ENCODE peak calls at places on chromosomes 4 and X, in four cellular contexts. One of them, this sample, is unnamed. For H3K27me3, the result is how much of the 10 kb centered on the place peaks cover.

GRCh38 chr4:76989391-76990061 is 40.0 kb downstream of the SEPTIN11 start:
- DNase-seq in neural progenitor cell: no peak
- DNase-seq in heart left ventricle: no peak
- DNase-seq in transverse colon: peak
- DNase-seq in this sample: no peak

GRCh38 chr4:244471-244870 is 60.8 kb downstream of the ZNF732 start:
- DNase-seq in neural progenitor cell: peak
- DNase-seq in heart left ventricle: peak
- DNase-seq in transverse colon: peak
- DNase-seq in this sample: peak

GRCh38 chr4:109207060-109207459 is 95.4 kb downstream of the COL25A1 start:
- DNase-seq in neural progenitor cell: peak
- DNase-seq in heart left ventricle: no peak
- DNase-seq in transverse colon: no peak
- DNase-seq in this sample: peak

GRCh38 chr4:159178147-159178541 is 75.3 kb downstream of the RAPGEF2 start:
- DNase-seq in neural progenitor cell: no peak
- DNase-seq in heart left ventricle: no peak
- DNase-seq in transverse colon: no peak
- DNase-seq in this sample: no peak

GRCh38 chr4:101230806-101231426 is 116.4 kb downstream of the PPP3CA start:
- DNase-seq in neural progenitor cell: peak
- DNase-seq in heart left ventricle: no peak
- DNase-seq in transverse colon: no peak
- DNase-seq in this sample: no peak

GRCh38 chr4:170088686-170089085 is 1.1 kb downstream of the AADAT start:
- DNase-seq in neural progenitor cell: no peak
- DNase-seq in heart left ventricle: no peak
- DNase-seq in transverse colon: no peak
- DNase-seq in this sample: no peak

GRCh38 chr4:41430796-41431195 is 107.2 kb upstream of the LIMCH1 start:
- DNase-seq in neural progenitor cell: no peak
- DNase-seq in heart left ventricle: no peak
- DNase-seq in transverse colon: no peak
- DNase-seq in this sample: no peak

GRCh38 chr4:98664959-98665358 is 6.5 kb upstream of the TSPAN5 start:
- DNase-seq in neural progenitor cell: peak
- DNase-seq in heart left ventricle: no peak
- DNase-seq in transverse colon: no peak
- DNase-seq in this sample: no peak

GRCh38 chr4:108683479-108683878 is 33.1 kb downstream of the OSTC start:
- DNase-seq in neural progenitor cell: peak
- DNase-seq in heart left ventricle: no peak
- DNase-seq in transverse colon: no peak
- DNase-seq in this sample: peak

GRCh38 chrX:40411350-40412111 is 169.2 kb upstream of the ATP6AP2 start:
- DNase-seq in neural progenitor cell: no peak
- DNase-seq in heart left ventricle: no peak
- DNase-seq in transverse colon: no peak
- DNase-seq in this sample: no peak

GRCh38 chr4:53537606-53538005 is 53.7 kb downstream of the LNX1 start:
- DNase-seq in neural progenitor cell: peak
- DNase-seq in heart left ventricle: no peak
- DNase-seq in transverse colon: peak
- DNase-seq in this sample: no peak

GRCh38 chr4:1975391-1975801 is 33.4 kb downstream of the NELFA start:
- DNase-seq in neural progenitor cell: no peak
- DNase-seq in heart left ventricle: no peak
- DNase-seq in transverse colon: no peak
- DNase-seq in this sample: no peak

GRCh38 chr4:183987529-183987946 is 82.4 kb downstream of the STOX2 start:
- DNase-seq in neural progenitor cell: peak
- DNase-seq in heart left ventricle: peak
- DNase-seq in transverse colon: peak
- DNase-seq in this sample: peak

GRCh38 chr4:95594629-95595028 is 45.9 kb upstream of the UNC5C start:
- DNase-seq in neural progenitor cell: no peak
- DNase-seq in heart left ventricle: no peak
- DNase-seq in transverse colon: no peak
- DNase-seq in this sample: no peak

GRCh38 chr4:186570193-186570996 is 15.0 kb upstream of the MTNR1A start:
- DNase-seq in neural progenitor cell: peak
- DNase-seq in heart left ventricle: no peak
- DNase-seq in transverse colon: peak
- DNase-seq in this sample: peak

GRCh38 chrX:56314334-56314733 is 82.2 kb downstream of the KLF8 start:
- DNase-seq in neural progenitor cell: no peak
- DNase-seq in heart left ventricle: no peak
- DNase-seq in transverse colon: no peak
- DNase-seq in this sample: no peak

GRCh38 chr4:15794432-15794831 is 16.3 kb downstream of the CD38 start:
- DNase-seq in neural progenitor cell: no peak
- DNase-seq in heart left ventricle: no peak
- DNase-seq in transverse colon: no peak
- DNase-seq in this sample: no peak

GRCh38 chrX:130523460-130524394 is 121.9 kb downstream of the RBMX2 start:
- DNase-seq in neural progenitor cell: peak
- DNase-seq in heart left ventricle: peak
- DNase-seq in transverse colon: peak
- DNase-seq in this sample: no peak

GRCh38 chrX:20378291-20378920 is 111.7 kb upstream of the RPS6KA3 start:
- DNase-seq in neural progenitor cell: no peak
- DNase-seq in heart left ventricle: no peak
- DNase-seq in transverse colon: peak
- DNase-seq in this sample: peak

GRCh38 chr4:10281996-10282395 is 165.4 kb upstream of the WDR1 start:
- DNase-seq in neural progenitor cell: no peak
- DNase-seq in heart left ventricle: no peak
- DNase-seq in transverse colon: no peak
- DNase-seq in this sample: peak

GRCh38 chr4:73816814-73817213 is 19.7 kb upstream of the CXCL6 start:
- DNase-seq in neural progenitor cell: no peak
- DNase-seq in heart left ventricle: peak
- DNase-seq in transverse colon: no peak
- DNase-seq in this sample: peak

GRCh38 chr4:26131711-26132110 is 189.1 kb upstream of the RBPJ start:
- DNase-seq in neural progenitor cell: no peak
- DNase-seq in heart left ventricle: no peak
- DNase-seq in transverse colon: no peak
- DNase-seq in this sample: no peak

GRCh38 chr4:48248559-48248953 is 21.1 kb downstream of the TEC start:
- DNase-seq in neural progenitor cell: no peak
- DNase-seq in heart left ventricle: no peak
- DNase-seq in transverse colon: no peak
- DNase-seq in this sample: no peak
- H3K4me3 ChIP-seq in neural progenitor cell: no peak
- H3K4me3 ChIP-seq in heart left ventricle: no peak
- H3K4me3 ChIP-seq in transverse colon: no peak
- H3K4me3 ChIP-seq in this sample: no peak

DNA sequence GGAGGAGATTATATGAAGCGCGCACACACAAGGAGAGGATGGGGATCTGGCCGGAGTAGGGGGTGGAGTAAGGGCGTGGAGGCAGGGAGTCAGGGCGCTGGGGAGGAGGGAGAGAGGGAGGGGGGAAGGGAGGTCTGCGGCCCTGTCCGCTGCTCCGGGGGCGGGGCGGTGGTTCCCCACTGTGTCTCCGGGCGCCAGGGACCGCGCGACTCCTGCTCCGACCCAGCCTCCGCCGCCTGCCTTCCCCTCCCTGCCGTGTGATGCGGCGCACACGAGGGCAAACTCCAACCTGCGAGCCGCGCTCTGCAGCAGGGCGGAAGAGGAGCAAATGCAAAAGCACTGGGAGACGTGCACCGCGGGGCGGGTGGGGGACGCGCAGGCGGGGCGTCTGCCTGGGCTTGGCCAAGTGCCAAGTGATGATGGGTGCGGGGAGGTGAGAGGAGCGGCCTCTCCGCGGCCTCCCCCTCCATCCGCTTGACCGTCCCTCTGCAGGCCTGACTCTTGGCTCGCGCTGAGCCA is at the start of gene DCHS2:
- DNase-seq in neural progenitor cell: peak
- DNase-seq in heart left ventricle: no peak
- DNase-seq in transverse colon: peak
- DNase-seq in this sample: no peak
- H3K27me3 ChIP-seq in neural progenitor cell: half or more
- H3K27me3 ChIP-seq in heart left ventricle: under half
- H3K27me3 ChIP-seq in transverse colon: half or more
- H3K27me3 ChIP-seq in this sample: under half

DNA sequence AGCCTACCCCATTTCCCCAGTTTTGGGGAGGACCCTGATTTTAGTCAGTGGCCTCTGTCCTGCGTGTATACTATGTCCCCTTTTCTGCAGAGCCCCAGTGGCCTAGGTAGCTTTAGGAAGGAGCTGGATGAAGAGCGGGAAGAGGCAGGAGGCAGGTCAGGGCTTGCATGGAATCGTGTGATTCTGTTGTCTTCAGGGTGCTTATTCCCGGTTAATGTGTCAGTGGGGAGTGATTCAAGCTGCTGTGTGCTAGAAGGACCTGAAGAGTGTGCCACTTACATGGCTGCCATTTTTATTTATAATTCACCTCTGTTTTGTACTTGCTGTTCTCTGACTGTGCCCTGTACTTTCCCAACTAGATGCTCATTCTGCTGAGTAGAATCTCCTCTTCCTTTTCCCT is 127.3 kb upstream of the AMOT start:
- DNase-seq in neural progenitor cell: no peak
- DNase-seq in heart left ventricle: no peak
- DNase-seq in transverse colon: no peak
- DNase-seq in this sample: no peak
- H3K4me3 ChIP-seq in neural progenitor cell: no peak
- H3K4me3 ChIP-seq in heart left ventricle: no peak
- H3K4me3 ChIP-seq in transverse colon: no peak
- H3K4me3 ChIP-seq in this sample: no peak

GRCh38 chrX:72392816-72393800 is 87.4 kb upstream of the CITED1 start:
- DNase-seq in neural progenitor cell: peak
- DNase-seq in heart left ventricle: no peak
- DNase-seq in transverse colon: no peak
- DNase-seq in this sample: no peak

GRCh38 chrX:72382199-72382590 is 76.5 kb upstream of the CITED1 start:
- DNase-seq in neural progenitor cell: no peak
- DNase-seq in heart left ventricle: no peak
- DNase-seq in transverse colon: no peak
- DNase-seq in this sample: no peak

GRCh38 chrX:72392042-72392441 is 86.3 kb upstream of the CITED1 start:
- DNase-seq in neural progenitor cell: no peak
- DNase-seq in heart left ventricle: no peak
- DNase-seq in transverse colon: no peak
- DNase-seq in this sample: no peak

GRCh38 chrX:72381439-72382198 is 75.9 kb upstream of the CITED1 start:
- DNase-seq in neural progenitor cell: no peak
- DNase-seq in heart left ventricle: no peak
- DNase-seq in transverse colon: no peak
- DNase-seq in this sample: no peak

DNA sequence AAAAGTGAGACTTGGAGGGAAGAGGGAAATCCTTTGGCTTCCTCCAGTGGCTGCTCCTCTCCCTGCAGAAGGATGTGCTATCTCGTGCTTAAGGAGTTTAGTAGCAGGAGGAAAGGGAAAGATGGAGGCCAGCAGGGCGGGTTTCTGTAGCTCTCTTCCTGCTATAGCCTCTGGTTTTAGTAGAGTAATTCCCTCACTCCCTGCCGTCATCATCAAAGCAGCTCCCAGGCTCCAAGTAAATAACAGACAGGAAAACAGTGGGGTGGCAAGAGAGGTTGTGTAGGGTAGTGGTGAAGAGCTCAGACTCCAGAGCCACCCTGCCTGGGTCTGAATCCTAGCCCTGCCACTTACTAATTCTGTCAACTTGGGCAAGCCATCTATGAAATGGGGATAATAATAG is 81.5 kb upstream of the CITED1 start:
- DNase-seq in neural progenitor cell: no peak
- DNase-seq in heart left ventricle: no peak
- DNase-seq in transverse colon: no peak
- DNase-seq in this sample: no peak
- H3K27me3 ChIP-seq in neural progenitor cell: under half
- H3K27me3 ChIP-seq in heart left ventricle: under half
- H3K27me3 ChIP-seq in transverse colon: under half
- H3K27me3 ChIP-seq in this sample: under half

This sample was measured in brain microvascular endothelial cell.